ENCODE peak calls at places on chromosomes 6 and 20, in eight cellular contexts. K, E, Z, M, P, U, G and N are unnamed samples.
A peak's percentile ranks its signal among the peaks of the same experiment; 100 is the strongest.

GRCh38 chr6:127900935-127901334 is at the start of gene THEMIS:
- DNase-seq in K (no peak), E (no peak), Z (no peak), M (no peak), P (peak; percentile 78), U (no peak), G (no peak), N (no peak)

GRCh38 chr6:151493495-151494234 is at the start of gene CCDC170:
- DNase-seq in K (peak; percentile 56), E (peak; percentile 73), Z (peak; percentile 39), M (no peak), P (peak; percentile 21), U (no peak), G (peak; percentile 33), N (no peak)

GRCh38 chr6:45326698-45327417 is 1.3 kb upstream of the RUNX2 start:
- DNase-seq in K (no peak), E (peak; percentile 21), Z (no peak), M (no peak), P (no peak), U (no peak), G (no peak), N (no peak)

GRCh38 chr6:134822920-134823430 is 126.9 kb downstream of the ALDH8A1 start:
- DNase-seq in K (peak; percentile 74), E (peak; percentile 94), Z (peak; percentile 67), M (no peak), P (peak; percentile 51), U (peak; percentile 90), G (peak; percentile 50), N (peak; percentile 66)

GRCh38 chr6:35087361-35088280 is 53.5 kb downstream of the TCP11 start:
- DNase-seq in K (peak; percentile 20), E (no peak), Z (no peak), M (no peak), P (no peak), U (no peak), G (no peak), N (no peak)

GRCh38 chr6:33990061-33990541 is 155.8 kb downstream of the GRM4 start:
- DNase-seq in K (no peak), E (no peak), Z (no peak), M (no peak), P (no peak), U (no peak), G (no peak), N (no peak)

GRCh38 chr20:12152996-12153395 is 235.3 kb downstream of the BTBD3 start:
- DNase-seq in K (no peak), E (no peak), Z (no peak), M (no peak), P (no peak), U (peak; percentile 90), G (no peak), N (peak; percentile 14)

GRCh38 chr20:47113362-47114118 is 218.9 kb downstream of the EYA2 start:
- DNase-seq in K (no peak), E (no peak), Z (no peak), M (no peak), P (no peak), U (peak; percentile 76), G (no peak), N (no peak)

GRCh38 chr6:50709366-50709734 is 4.0 kb upstream of the TFAP2D start:
- DNase-seq in K (no peak), E (peak; percentile 11), Z (no peak), M (no peak), P (no peak), U (no peak), G (no peak), N (no peak)

GRCh38 chr6:106181664-106182418 is 95.7 kb downstream of the PRDM1 start:
- DNase-seq in K (no peak), E (no peak), Z (no peak), M (no peak), P (no peak), U (peak; percentile 88), G (no peak), N (no peak)

GRCh38 chr20:5735845-5736530 is 14.2 kb upstream of the SHLD1 start:
- DNase-seq in K (no peak), E (peak; percentile 11), Z (no peak), M (no peak), P (no peak), U (peak; percentile 49), G (no peak), N (no peak)

GRCh38 chr6:139926711-139927110 is 552.3 kb upstream of the CITED2 start:
- DNase-seq in K (no peak), E (no peak), Z (no peak), M (no peak), P (no peak), U (peak; percentile 61), G (no peak), N (no peak)

GRCh38 chr6:139925894-139926641 is 551.6 kb upstream of the CITED2 start:
- DNase-seq in K (no peak), E (no peak), Z (no peak), M (no peak), P (no peak), U (peak; percentile 95), G (no peak), N (peak; percentile 30)

GRCh38 chr6:139927236-139927635 is 552.8 kb upstream of the CITED2 start:
- DNase-seq in K (no peak), E (no peak), Z (peak; percentile 11), M (no peak), P (no peak), U (peak; percentile 93), G (peak; percentile 18), N (no peak)

GRCh38 chr6:139923964-139924475 is 549.6 kb upstream of the CITED2 start:
- DNase-seq in K (no peak), E (no peak), Z (no peak), M (no peak), P (no peak), U (no peak), G (no peak), N (no peak)

DNA sequence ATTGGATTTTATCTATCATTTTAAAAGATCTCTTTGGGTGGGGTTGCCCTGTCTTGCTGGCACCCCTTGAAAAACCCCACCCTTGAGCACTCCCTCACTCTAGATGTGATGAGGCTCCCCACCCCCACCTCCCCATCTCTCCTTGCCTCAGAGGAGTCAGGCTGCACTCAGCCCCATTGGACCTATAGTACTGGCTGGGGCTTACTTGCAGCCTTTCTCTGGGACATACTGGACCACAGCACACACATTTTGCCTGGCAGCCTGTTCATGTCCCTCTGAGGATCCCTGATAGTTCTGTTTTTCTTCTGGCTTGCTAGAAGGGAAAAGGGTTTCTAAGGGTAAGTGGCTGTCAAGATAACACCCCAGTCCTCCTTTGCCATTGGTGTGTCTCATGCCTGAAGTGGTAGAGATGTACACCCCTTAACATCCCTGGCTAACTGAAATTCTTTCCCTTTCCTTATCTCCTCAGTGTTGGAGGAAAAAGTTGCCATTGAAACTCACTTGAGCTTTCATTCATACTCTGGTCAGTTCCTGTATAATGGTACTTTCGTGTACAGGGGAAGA is 553.4 kb upstream of the CITED2 start:
- DNase-seq in K (no peak), E (no peak), Z (no peak), M (no peak), P (no peak), U (no peak), G (no peak), N (no peak)
- TF ChIP-seq CTCF in K (no peak), E (no peak), Z (no peak), M (no peak), P (no peak), U (no peak), G (no peak), N (no peak)

DNA sequence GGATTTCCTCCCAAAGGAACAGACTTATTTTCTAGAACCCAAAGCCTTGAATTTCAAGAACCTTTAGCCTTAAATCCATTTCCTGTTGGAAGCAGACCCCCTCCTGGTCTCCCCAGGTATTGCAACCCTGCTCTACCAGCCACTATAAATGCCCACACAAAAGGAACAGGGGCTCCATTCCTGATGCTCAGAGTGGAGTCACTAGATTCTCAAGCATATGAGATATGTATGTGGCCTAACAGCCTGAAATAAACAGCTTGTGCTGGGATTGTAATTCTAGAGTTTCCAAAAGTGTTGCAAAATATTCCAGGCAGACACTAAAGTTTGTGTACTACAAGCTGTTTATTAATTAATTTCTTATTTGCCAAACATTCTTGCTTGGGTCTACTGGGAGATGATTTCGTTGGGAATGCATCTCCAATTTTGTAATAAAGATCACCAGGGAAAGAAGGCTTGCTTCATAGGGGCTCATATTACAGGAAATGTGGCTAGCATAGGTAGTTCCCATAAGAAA is 44.8 kb downstream of the RIPOR3 start:
- DNase-seq in K (no peak), E (no peak), Z (no peak), M (no peak), P (peak; percentile 15), U (peak; percentile 86), G (no peak), N (peak; percentile 89)
- TF ChIP-seq CTCF in K (peak; percentile 56), E (no peak), Z (no peak), M (no peak), P (peak; percentile 36), U (peak; percentile 34), G (no peak), N (peak; percentile 47)

DNA sequence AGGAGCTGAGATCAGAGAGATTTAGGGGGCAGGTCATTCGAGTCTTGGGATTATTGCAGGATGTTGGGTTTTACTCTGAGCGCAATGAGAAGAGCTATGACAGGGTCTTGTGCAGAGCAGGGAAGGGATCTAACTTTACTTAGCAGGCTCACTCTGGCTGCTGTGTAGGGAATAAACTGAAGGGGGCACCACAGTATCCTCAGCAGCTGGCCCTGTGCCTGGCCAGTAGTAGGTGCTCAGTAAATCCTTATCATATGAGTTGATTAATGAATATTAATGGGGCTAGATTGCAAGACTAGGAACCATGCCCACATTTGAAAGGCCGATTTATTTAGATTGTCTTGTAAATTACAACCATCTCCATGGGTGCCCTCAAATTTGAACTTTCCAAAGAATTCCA is 4.6 kb upstream of the MDGA1 start:
- DNase-seq in K (no peak), E (no peak), Z (no peak), M (no peak), P (peak; percentile 32), U (no peak), G (no peak), N (no peak)
- TF ChIP-seq CTCF in K (peak; percentile 58), E (no peak), Z (no peak), M (no peak), P (no peak), U (peak; percentile 10), G (no peak), N (no peak)

DNA sequence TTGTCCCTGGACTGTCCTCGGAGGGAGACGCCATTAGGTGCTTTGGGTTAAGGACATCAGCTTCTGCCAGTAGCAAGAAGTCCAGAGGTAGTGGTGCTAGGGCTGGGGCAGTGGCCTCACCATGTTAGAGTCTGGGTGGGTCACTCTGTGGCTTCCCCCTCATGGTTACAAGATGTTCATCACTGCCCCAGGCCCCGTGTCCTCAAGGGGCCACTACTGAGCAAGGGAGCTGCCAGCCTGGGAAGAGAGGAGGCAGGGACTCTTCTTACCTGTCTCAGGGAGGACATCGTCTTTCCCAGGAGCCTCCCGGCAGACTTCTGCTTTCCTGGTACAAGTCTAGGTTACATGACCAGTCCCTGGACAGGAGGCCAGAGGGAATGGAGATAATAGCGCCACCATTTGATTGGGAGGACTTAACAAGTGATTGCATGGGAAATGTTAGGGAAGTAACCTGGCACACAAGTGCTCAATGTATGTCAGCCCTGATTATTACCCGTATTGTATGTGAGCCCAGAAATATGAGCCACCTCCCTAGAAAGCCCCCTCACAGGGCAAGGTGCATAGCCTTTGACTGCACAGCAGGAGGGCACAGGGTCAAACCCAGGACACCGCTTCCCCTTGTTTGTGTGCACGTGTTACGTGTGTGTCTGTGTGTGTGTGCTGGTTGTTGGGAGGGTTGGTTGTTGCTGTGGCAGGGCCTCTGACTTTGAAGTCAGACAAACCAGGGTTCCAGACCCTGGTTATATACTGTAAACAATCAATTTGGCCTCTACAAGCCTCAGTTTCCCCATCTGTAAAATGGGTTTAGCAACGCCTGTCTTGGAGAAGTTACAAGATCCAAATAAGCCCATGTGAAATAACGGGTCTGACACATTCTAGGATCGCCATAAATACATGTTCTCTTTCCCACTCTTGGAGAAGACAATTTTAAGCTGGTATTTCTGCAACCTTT is 30.0 kb downstream of the SIRPA start:
- DNase-seq in K (peak; percentile 38), E (no peak), Z (no peak), M (no peak), P (no peak), U (no peak), G (no peak), N (no peak)
- TF ChIP-seq CTCF in K (peak; percentile 46), E (no peak), Z (no peak), M (no peak), P (no peak), U (no peak), G (no peak), N (no peak)